ENCODE peak calls at places on chromosomes 12 and 14, in seven cellular contexts. M is HTR-8/SVneo; U is tibial artery; Q is activated CD4-positive, alpha-beta T cell treated with anti-CD3 and anti-CD28 coated beads, Interleukin-2, amount 50 U/mL, for 4 hours; X is H7; K is NCI-H2171; Z is EL. S is an unnamed sample.

GRCh38 chr12:19712041-19712440 is 272.7 kb downstream of the AEBP2 start:
- DNase-seq in U (no peak), X (no peak), K (no peak), Q (no peak), Z (peak; percentile 82), M (peak; percentile 5), S (no peak)

GRCh38 chr14:73877790-73878189 is 8.9 kb upstream of the ZNF410 start:
- DNase-seq in X (no peak), Z (no peak), M (no peak), Q (no peak), U (no peak), K (no peak), S (no peak)

GRCh38 chr12:127400231-127400630 is 866.7 kb upstream of the TMEM132C start:
- DNase-seq in K (no peak), Q (no peak), U (no peak), X (no peak), M (no peak), Z (peak; percentile 54), S (no peak)

GRCh38 chr12:22687677-22688076 is 62.7 kb downstream of the ETNK1 start:
- DNase-seq in K (no peak), U (no peak), M (no peak), Z (peak; percentile 63), X (no peak), Q (no peak), S (no peak)

GRCh38 chr14:79111963-79112362 is 941.8 kb downstream of the NRXN3 start:
- DNase-seq in K (no peak), M (no peak), Q (no peak), X (no peak), Z (peak; percentile 19), U (no peak), S (no peak)

GRCh38 chr12:25692115-25693035 is 139.3 kb upstream of the LMNTD1 start:
- DNase-seq in K (no peak), Z (no peak), X (peak; percentile 17), U (no peak), M (no peak), Q (no peak), S (no peak)

GRCh38 chr12:64193931-64194330 is 28.2 kb downstream of the KICS2 start:
- DNase-seq in U (no peak), K (no peak), X (no peak), Q (no peak), Z (no peak), M (no peak), S (no peak)

GRCh38 chr12:90801776-90802175 is 153.2 kb downstream of the CCER1 start:
- DNase-seq in K (no peak), Z (peak; percentile 76), X (no peak), M (no peak), U (no peak), Q (no peak), S (no peak)

GRCh38 chr12:45235087-45236025 is 19.5 kb downstream of the ANO6 start:
- DNase-seq in K (no peak), X (no peak), M (no peak), U (no peak), Z (peak; percentile 51), Q (no peak), S (no peak)

GRCh38 chr12:46933947-46934346 is 108.2 kb upstream of the SLC38A4 start:
- DNase-seq in M (peak; percentile 35), Q (no peak), Z (peak; percentile 62), X (peak; percentile 17), K (no peak), U (no peak), S (no peak)

GRCh38 chr12:87690236-87690810 is 338.9 kb downstream of the C12orf50 start:
- DNase-seq in M (no peak), Z (peak; percentile 44), Q (no peak), U (no peak), X (no peak), K (no peak), S (no peak)

GRCh38 chr12:57096099-57096572 is 7.2 kb downstream of the NAB2 start:
- DNase-seq in Z (peak; percentile 39), M (no peak), K (peak; percentile 71), X (peak; percentile 46), U (no peak), Q (no peak), S (no peak)

GRCh38 chr12:132492522-132492921 is 2.6 kb downstream of the FBRSL1 start:
- DNase-seq in M (no peak), X (no peak), Q (no peak), U (no peak), Z (no peak), K (no peak), S (no peak)

GRCh38 chr12:69610729-69611128 is at the start of gene LRRC10:
- DNase-seq in U (no peak), Z (no peak), K (no peak), Q (no peak), M (no peak), X (peak; percentile 33), S (no peak)

GRCh38 chr14:87131879-87132278 is 861.1 kb downstream of the GALC start:
- DNase-seq in K (peak; percentile 76), Q (no peak), Z (no peak), U (no peak), X (peak; percentile 22), M (peak; percentile 7), S (peak; percentile 67)

GRCh38 chr12:81146228-81147225 is 68.6 kb downstream of the ACSS3 start:
- DNase-seq in Z (no peak), X (no peak), U (no peak), Q (no peak), M (no peak), K (no peak), S (no peak)

GRCh38 chr14:59328410-59328809 is 136.8 kb downstream of the GPR135 start:
- DNase-seq in M (no peak), U (no peak), K (no peak), Q (no peak), Z (peak; percentile 16), X (no peak), S (no peak)

GRCh38 chr14:51834218-51834617 is 26.2 kb upstream of the GNG2 start:
- DNase-seq in U (no peak), M (no peak), Z (no peak), X (no peak), K (peak; percentile 17), Q (no peak), S (no peak)

GRCh38 chr14:52355526-52355925 is 41.4 kb downstream of the PTGER2 start:
- DNase-seq in Q (no peak), X (no peak), M (no peak), Z (no peak), U (no peak), K (no peak), S (no peak)

GRCh38 chr14:105199093-105199492 is 18.0 kb upstream of the NUDT14 start:
- DNase-seq in Q (no peak), X (no peak), M (no peak), Z (peak; percentile 54), K (no peak), U (no peak), S (no peak)

GRCh38 chr14:75247286-75247922 is 31.2 kb upstream of the FOS start:
- DNase-seq in Q (peak; percentile 49), Z (no peak), M (no peak), K (no peak), U (no peak), X (no peak), S (no peak)

GRCh38 chr14:101591121-101591520 is 29.8 kb downstream of the DIO3 start:
- DNase-seq in Q (no peak), Z (no peak), K (no peak), X (no peak), M (no peak), U (no peak), S (no peak)

GRCh38 chr12:96807741-96808140 is 99.3 kb upstream of the NEDD1 start:
- DNase-seq in M (no peak), U (no peak), K (no peak), Z (no peak), X (no peak), Q (no peak), S (no peak)

GRCh38 chr14:78319826-78320635 is 149.9 kb downstream of the NRXN3 start:
- DNase-seq in U (no peak), Z (no peak), K (peak; percentile 97), Q (no peak), M (no peak), X (no peak), S (no peak)

GRCh38 chr14:61476105-61476736 is 154.8 kb downstream of the PRKCH start:
- DNase-seq in M (no peak), Z (no peak), Q (no peak), U (no peak), X (no peak), K (no peak), S (no peak)

GRCh38 chr12:24864796-24865125 is 84.1 kb downstream of the BCAT1 start:
- DNase-seq in Z (peak; percentile 56), M (peak; percentile 26), U (no peak), X (peak; percentile 17), K (no peak), Q (no peak), S (no peak)

GRCh38 chr12:98725481-98726247 is 80.6 kb downstream of the APAF1 start:
- DNase-seq in U (no peak), Z (peak; percentile 61), K (peak; percentile 29), M (peak; percentile 31), X (peak; percentile 35), Q (peak; percentile 10), S (no peak)

GRCh38 chr12:1138691-1139090 is 147.7 kb downstream of the ERC1 start:
- DNase-seq in Q (no peak), Z (no peak), M (no peak), K (no peak), X (no peak), U (no peak), S (no peak)

GRCh38 chr14:40374221-40374620 is 942.0 kb upstream of the FBXO33 start:
- DNase-seq in U (no peak), Q (no peak), Z (no peak), X (no peak), K (no peak), M (no peak), S (no peak)

GRCh38 chr14:77203611-77204456 is 22.2 kb downstream of the TMEM63C start:
- DNase-seq in K (peak; percentile 73), U (no peak), Z (no peak), M (no peak), Q (no peak), X (no peak), S (peak; percentile 80)

GRCh38 chr14:68951051-68951797 is 27.9 kb downstream of the ACTN1 start:
- DNase-seq in Q (no peak), K (no peak), U (peak; percentile 97), M (peak; percentile 100), Z (peak; percentile 100), X (no peak), S (no peak)

GRCh38 chr14:104585966-104586702 is 6.6 kb downstream of the C14orf180 start:
- DNase-seq in Z (no peak), K (no peak), U (no peak), X (no peak), Q (no peak), M (no peak), S (peak; percentile 26)

GRCh38 chr12:3127832-3128231 is 50.7 kb downstream of the TSPAN9 start:
- DNase-seq in U (no peak), Q (no peak), X (no peak), Z (no peak), M (no peak), K (no peak), S (no peak)

GRCh38 chr12:127485528-127485927 is 781.4 kb upstream of the TMEM132C start:
- DNase-seq in U (no peak), K (no peak), Q (no peak), M (peak; percentile 22), X (no peak), Z (peak; percentile 90), S (no peak)

GRCh38 chr12:129538137-129538536 is 365.7 kb downstream of the TMEM132D start:
- DNase-seq in U (no peak), M (no peak), Q (no peak), X (no peak), Z (no peak), K (no peak), S (no peak)

GRCh38 chr12:95411466-95411865 is 62.5 kb upstream of the METAP2 start:
- DNase-seq in Q (no peak), M (no peak), Z (no peak), K (no peak), U (no peak), X (no peak), S (no peak)

GRCh38 chr12:5864913-5865312 is 80.1 kb downstream of the ANO2 start:
- DNase-seq in X (no peak), U (no peak), Q (no peak), M (no peak), Z (peak; percentile 3), K (no peak), S (no peak)

GRCh38 chr14:68291820-68292219 is 472.2 kb downstream of the RAD51B start:
- DNase-seq in Q (no peak), K (peak; percentile 11), M (peak; percentile 61), X (peak; percentile 35), Z (no peak), U (no peak), S (no peak)